ENCODE peak calls at places on chromosome 20, in seven cellular contexts. O is mammary epithelial cell, U is AG04450, I is testis, Z is GM12878, B is psoas muscle, Q is hepatocyte. F is an unnamed sample.

GRCh38 chr20:14632906-14633305 is 295.5 kb upstream of the FLRT3 start:
- DNase-seq in B (no peak), U (no peak), Q (no peak), Z (no peak), I (no peak), O (no peak), F (no peak)

GRCh38 chr20:58668901-58669286 is 17.8 kb downstream of the STX16 start:
- DNase-seq in B (no peak), U (no peak), Q (no peak), O (no peak), Z (no peak), I (no peak), F (no peak)

GRCh38 chr20:48189177-48189576 is 403.9 kb upstream of the SULF2 start:
- DNase-seq in Z (peak; percentile 2), B (no peak), U (no peak), I (peak; percentile 59), Q (no peak), O (peak; percentile 83), F (no peak)

GRCh38 chr20:48298851-48299484 is 513.7 kb upstream of the SULF2 start:
- DNase-seq in O (peak; percentile 86), B (no peak), I (no peak), Q (peak; percentile 71), U (peak; percentile 61), Z (no peak), F (no peak)

GRCh38 chr20:2955257-2955950 is 82.1 kb downstream of the PTPRA start:
- DNase-seq in I (no peak), O (no peak), U (no peak), Q (no peak), Z (no peak), B (no peak), F (no peak)

GRCh38 chr20:48785801-48786200 is 42.0 kb downstream of the PREX1 start:
- DNase-seq in Q (no peak), B (no peak), O (no peak), I (no peak), Z (no peak), U (no peak), F (no peak)

GRCh38 chr20:57582029-57582378 is 21.1 kb downstream of the PCK1 start:
- DNase-seq in Z (no peak), B (no peak), U (no peak), O (no peak), I (no peak), Q (no peak), F (no peak)

GRCh38 chr20:52425253-52425652 is 233.7 kb upstream of the ZFP64 start:
- DNase-seq in Z (no peak), I (no peak), O (no peak), Q (peak; percentile 16), B (no peak), U (no peak), F (no peak)

GRCh38 chr20:53089866-53090265 is 117.7 kb downstream of the TSHZ2 start:
- DNase-seq in U (no peak), Q (no peak), O (no peak), Z (no peak), I (peak; percentile 72), B (no peak), F (no peak)

GRCh38 chr20:43947316-43947710 is 32.7 kb downstream of the TOX2 start:
- DNase-seq in U (no peak), I (no peak), B (no peak), Q (no peak), Z (no peak), O (no peak), F (no peak)

GRCh38 chr20:25319241-25320034 is 71.2 kb downstream of the ABHD12 start:
- DNase-seq in Q (no peak), O (no peak), B (no peak), U (no peak), Z (no peak), I (no peak), F (no peak)

GRCh38 chr20:63980317-63980805 is 571 bp upstream of the PRPF6 start:
- DNase-seq in Z (no peak), I (no peak), O (peak; percentile 78), Q (peak; percentile 7), U (no peak), B (no peak), F (no peak)

GRCh38 chr20:48919882-48920526 is 1.5 kb upstream of the ARFGEF2 start:
- DNase-seq in B (no peak), Q (peak; percentile 60), I (no peak), O (no peak), Z (no peak), U (no peak), F (no peak)

GRCh38 chr20:63580796-63581461 is 6.9 kb upstream of the HELZ2 start:
- DNase-seq in O (peak; percentile 79), Q (peak; percentile 58), U (no peak), I (peak; percentile 50), B (no peak), Z (no peak), F (no peak)

GRCh38 chr20:60302875-60303274 is 344.7 kb downstream of the CDH26 start:
- DNase-seq in B (no peak), U (no peak), I (no peak), Q (no peak), O (peak; percentile 14), Z (no peak), F (no peak)

GRCh38 chr20:9518776-9519175 is 4.4 kb downstream of the LAMP5 start:
- DNase-seq in Z (no peak), I (no peak), B (no peak), O (no peak), Q (no peak), U (no peak), F (no peak)

GRCh38 chr20:58921564-58921963 is 59.5 kb upstream of the NELFCD start:
- DNase-seq in Z (no peak), I (no peak), U (no peak), B (no peak), Q (no peak), O (no peak), F (no peak)

GRCh38 chr20:39349240-39349639 is 387.1 kb downstream of the DHX35 start:
- DNase-seq in Q (no peak), U (no peak), I (no peak), O (no peak), B (no peak), Z (no peak), F (no peak)

GRCh38 chr20:32570401-32571190 is 14.5 kb downstream of the NOL4L start:
- DNase-seq in B (no peak), Q (no peak), U (no peak), I (no peak), Z (no peak), O (no peak), F (no peak)

GRCh38 chr20:35724321-35725230 is 17.5 kb downstream of the RBM39 start:
- DNase-seq in Z (no peak), Q (no peak), B (no peak), O (no peak), U (no peak), I (no peak), F (no peak)

GRCh38 chr20:33785503-33785902 is 25.6 kb upstream of the CHMP4B start:
- DNase-seq in O (no peak), Z (no peak), U (no peak), Q (no peak), I (no peak), B (no peak), F (no peak)

GRCh38 chr20:20253744-20254330 is 114.1 kb upstream of the INSM1 start:
- DNase-seq in Z (no peak), U (no peak), I (no peak), Q (no peak), B (no peak), O (no peak), F (no peak)

DNA sequence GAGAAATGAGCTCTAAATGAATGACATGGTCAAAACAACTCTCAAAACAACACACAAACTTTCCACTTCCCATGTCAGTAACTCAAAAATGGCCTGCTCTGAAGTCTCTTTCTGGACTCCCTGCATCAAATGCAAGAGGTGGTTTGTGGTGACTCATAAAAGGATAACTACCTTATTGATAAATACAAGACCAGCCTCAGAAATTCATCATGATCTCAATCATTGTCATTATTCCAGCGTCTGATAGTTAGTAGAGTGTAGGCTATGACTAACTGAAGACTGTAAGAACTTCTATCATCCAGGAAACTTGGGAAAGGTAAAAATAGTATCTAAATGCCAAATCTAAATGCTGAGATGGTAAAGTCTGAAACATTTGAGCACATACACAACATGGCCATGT is 369.4 kb downstream of the BMP2 start:
- DNase-seq in U (no peak), Q (no peak), I (no peak), B (no peak), Z (no peak), O (peak; percentile 17), F (no peak)
- TF ChIP-seq CTCF in U (no peak), Q (no peak), I (no peak), B (no peak), Z (no peak), O (no peak), F (no peak)

DNA sequence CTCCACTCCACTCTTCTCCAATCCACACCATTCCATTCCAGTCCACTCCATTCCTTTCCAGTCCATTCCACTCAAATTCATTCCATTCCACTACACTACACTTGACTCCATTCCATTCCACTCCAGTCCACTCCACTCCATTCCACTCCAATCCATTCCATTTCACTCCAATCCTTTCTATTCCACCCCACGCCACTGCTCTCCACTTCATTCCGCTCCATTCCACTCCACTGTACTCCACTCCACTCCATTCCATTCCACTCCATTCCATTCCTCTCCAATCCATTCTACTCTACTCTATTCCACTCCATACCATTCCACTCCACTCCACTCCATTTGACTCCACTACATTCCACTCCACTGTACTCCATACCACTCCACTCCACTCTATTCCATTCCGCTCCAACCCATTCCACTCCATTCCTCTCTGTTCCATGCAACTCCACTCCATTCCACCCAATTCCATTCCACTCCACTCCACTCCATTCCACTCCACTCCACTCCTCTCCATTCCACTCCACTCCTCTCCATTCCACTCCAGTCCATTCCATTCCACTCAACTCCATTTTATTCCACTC is 23.4 kb upstream of the DEFB125 start:
- DNase-seq in B (no peak), I (no peak), Z (no peak), U (no peak), Q (no peak), O (no peak), F (no peak)
- H3K9me3 ChIP-seq in B (no peaks in the 10 kb centered on the region), I (no peaks in the 10 kb centered on the region), Z (no peaks in the 10 kb centered on the region), U (peaks cover 55% of the 10 kb centered on the region), Q (no peaks in the 10 kb centered on the region), O (peaks cover 22% of the 10 kb centered on the region), F (no peaks in the 10 kb centered on the region)

GRCh38 chr20:17594443-17594842 is 24.6 kb downstream of the DSTN start:
- DNase-seq in Z (no peak), Q (peak; percentile 64), O (peak; percentile 75), I (no peak), B (no peak), U (peak; percentile 59), F (no peak)
- H3K27ac ChIP-seq in Z (no peak overlapping the region), Q (peak overlapping the region; percentile 28), O (peak overlapping the region; percentile 4), I (no peak overlapping the region), B (no peak overlapping the region), U (no peak overlapping the region), F (peak overlapping the region; percentile 82)

GRCh38 chr20:4613184-4613583 is 108.5 kb upstream of the PRND start:
- DNase-seq in Q (no peak), Z (no peak), I (no peak), O (peak; percentile 57), U (no peak), B (no peak), F (no peak)

GRCh38 chr20:4617019-4617418 is 104.7 kb upstream of the PRND start:
- DNase-seq in Q (no peak), U (no peak), O (no peak), Z (no peak), I (no peak), B (no peak), F (no peak)

GRCh38 chr20:4617484-4617883 is 104.2 kb upstream of the PRND start:
- DNase-seq in B (no peak), Q (no peak), I (no peak), Z (no peak), U (no peak), O (no peak), F (peak; percentile 86)

GRCh38 chr20:4610871-4611270 is 110.8 kb upstream of the PRND start:
- DNase-seq in I (peak; percentile 77), B (no peak), Q (no peak), O (no peak), U (no peak), Z (no peak), F (peak; percentile 64)

GRCh38 chr20:4613718-4614620 is 107.7 kb upstream of the PRND start:
- DNase-seq in U (no peak), O (peak; percentile 85), B (no peak), Q (no peak), Z (peak; percentile 38), I (peak; percentile 86), F (peak; percentile 91)
- TF ChIP-seq CTCF in U (peak; percentile 49), O (peak; percentile 72), B (peak; percentile 34), Q (no peak), Z (peak; percentile 49), I (peak; percentile 25), F (peak; percentile 22)

F was measured in esophagus muscularis mucosa.